ENCODE peak calls at places on chromosomes 2 and 18, in five cellular contexts. I, L, X, O and D are unnamed samples. For H3K4me1, the result is how much of the 10 kb centered on the place peaks cover.

GRCh38 chr2:51782874-51783765 is 751.2 kb upstream of the NRXN1 start:
- DNase-seq in X (no peak), O (peak), L (no peak), I (no peak), D (no peak)

GRCh38 chr2:43184339-43184895 is 42.0 kb downstream of the ZFP36L2 start:
- DNase-seq in L (no peak), X (no peak), O (no peak), I (no peak), D (no peak)

GRCh38 chr2:230441188-230441897 is 25.3 kb downstream of the SP100 start:
- DNase-seq in I (no peak), L (peak), O (no peak), X (no peak), D (no peak)

GRCh38 chr2:156511112-156511511 is 74.9 kb downstream of the GPD2 start:
- DNase-seq in L (no peak), I (no peak), X (no peak), O (no peak), D (no peak)

GRCh38 chr2:168669151-168669550 is 133.3 kb upstream of the NOSTRIN start:
- DNase-seq in O (no peak), I (no peak), L (no peak), X (no peak), D (no peak)

GRCh38 chr2:175030380-175031271 is 25.4 kb upstream of the CHN1 start:
- DNase-seq in I (peak), L (no peak), X (no peak), O (no peak), D (no peak)

GRCh38 chr2:31579996-31580320 is 780 bp downstream of the SRD5A2 start:
- DNase-seq in L (no peak), O (no peak), X (no peak), I (no peak), D (no peak)

GRCh38 chr2:180004731-180005130 is 2.4 kb downstream of the CWC22 start:
- DNase-seq in L (no peak), O (no peak), I (no peak), X (no peak), D (no peak)

GRCh38 chr18:785242-785641 is 26.8 kb downstream of the YES1 start:
- DNase-seq in L (no peak), O (no peak), X (no peak), I (no peak), D (no peak)

GRCh38 chr2:203690110-203691047 is 16.1 kb upstream of the CD28 start:
- DNase-seq in L (no peak), X (no peak), O (no peak), I (no peak), D (no peak)

GRCh38 chr2:203691149-203691548 is 15.3 kb upstream of the CD28 start:
- DNase-seq in I (no peak), O (no peak), L (no peak), X (no peak), D (no peak)

GRCh38 chr2:203687161-203687560 is 19.3 kb upstream of the CD28 start:
- DNase-seq in O (no peak), I (no peak), X (no peak), L (no peak), D (no peak)

GRCh38 chr2:203689424-203690109 is 16.9 kb upstream of the CD28 start:
- DNase-seq in L (no peak), I (no peak), O (no peak), X (no peak), D (no peak)

GRCh38 chr2:203688798-203689197 is 17.6 kb upstream of the CD28 start:
- DNase-seq in L (no peak), O (peak), X (no peak), I (peak), D (peak)
- H3K4me1 ChIP-seq in L (under half), O (half or more), X (under half), I (under half), D (under half)

GRCh38 chr2:3376821-3377220 is 797 bp downstream of the EIPR1 start:
- DNase-seq in L (no peak), X (no peak), I (no peak), O (no peak), D (no peak)
- H3K27ac ChIP-seq in L (peak), X (no peak), I (no peak), O (no peak), D (no peak)

GRCh38 chr2:9382604-9383235 is 40.6 kb downstream of the ITGB1BP1 start:
- DNase-seq in I (no peak), O (no peak), L (no peak), X (no peak), D (no peak)
- H3K4me1 ChIP-seq in I (under half), O (under half), L (under half), X (under half), D (under half)

GRCh38 chr2:112805542-112805941 is 21.2 kb upstream of the IL1A start:
- DNase-seq in O (no peak), X (no peak), I (no peak), L (no peak), D (no peak)
- H3K27ac ChIP-seq in O (no peak), X (no peak), I (no peak), L (no peak), D (no peak)

DNA sequence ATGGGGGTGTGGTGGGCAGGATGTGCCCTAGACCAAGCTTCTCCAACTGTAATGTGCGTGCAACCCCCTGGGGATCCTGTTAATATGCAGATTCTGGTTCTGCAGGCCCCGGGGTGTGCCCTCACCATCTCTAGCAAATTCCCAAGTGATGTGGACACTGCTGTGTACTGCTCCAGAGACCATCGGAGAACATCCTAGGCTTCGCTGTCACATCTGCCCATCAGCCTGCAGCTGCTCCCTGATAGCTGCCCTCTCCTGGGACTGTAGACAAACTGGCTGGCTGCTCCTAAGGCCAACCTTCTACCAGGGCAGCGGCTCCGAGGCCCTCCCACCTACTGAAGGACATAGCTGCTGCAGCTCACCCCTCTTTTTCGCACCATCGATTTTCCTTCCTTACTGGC is 3.1 kb downstream of the HS1BP3 start:
- DNase-seq in O (peak), X (no peak), L (no peak), I (no peak), D (no peak)
- H3K4me1 ChIP-seq in O (under half), X (under half), L (under half), I (under half), D (under half)

DNA sequence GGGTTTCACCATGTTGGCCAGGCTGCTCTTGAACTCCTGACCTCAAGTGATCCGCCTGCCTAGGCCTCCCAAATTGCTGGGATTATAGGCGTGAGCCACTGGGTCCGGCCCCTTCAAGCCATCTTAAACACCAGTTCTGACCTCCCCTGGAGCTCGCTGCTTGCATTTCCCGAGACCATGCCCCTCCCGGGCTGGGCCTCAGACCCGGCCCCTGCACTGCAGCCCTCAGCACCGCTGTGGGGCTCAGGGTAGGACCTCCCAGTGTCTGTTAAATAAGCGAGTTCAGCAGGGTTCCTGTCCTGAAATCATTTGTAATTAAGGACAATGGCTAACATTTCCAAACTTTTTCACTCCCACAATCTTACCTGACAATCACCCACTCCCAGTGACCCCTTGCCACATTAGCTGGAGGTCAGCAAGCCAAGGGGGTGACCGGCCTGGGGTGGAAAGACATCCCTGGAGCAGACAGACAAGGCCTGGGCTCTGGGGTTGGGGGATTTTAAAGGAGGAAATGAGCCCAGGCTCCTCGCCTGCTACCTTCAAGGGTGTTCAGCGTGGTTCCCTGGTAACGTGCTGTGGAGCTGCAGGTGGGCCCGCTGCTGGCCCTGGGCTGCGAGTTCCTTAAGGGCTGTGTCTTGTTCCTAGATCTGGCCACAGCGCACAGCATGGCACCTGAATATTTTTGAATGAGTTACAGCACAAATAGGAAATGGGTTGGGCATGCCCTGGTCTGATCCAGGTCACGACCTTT is 15.1 kb downstream of the CYS1 start:
- DNase-seq in O (no peak), I (no peak), L (no peak), X (no peak), D (no peak)
- H3K27ac ChIP-seq in O (no peak), I (no peak), L (no peak), X (no peak), D (no peak)

GRCh38 chr2:136141510-136142154 is 23.7 kb upstream of the CXCR4 start:
- DNase-seq in O (no peak), X (no peak), L (no peak), I (no peak), D (no peak)

GRCh38 chr2:136135924-136136906 is 18.3 kb upstream of the CXCR4 start:
- DNase-seq in X (peak), O (no peak), L (peak), I (no peak), D (no peak)

GRCh38 chr2:136137982-136138381 is 20.0 kb upstream of the CXCR4 start:
- DNase-seq in O (no peak), I (no peak), X (no peak), L (no peak), D (no peak)

GRCh38 chr2:136136921-136137320 is 19.0 kb upstream of the CXCR4 start:
- DNase-seq in X (no peak), O (no peak), L (peak), I (no peak), D (no peak)

DNA sequence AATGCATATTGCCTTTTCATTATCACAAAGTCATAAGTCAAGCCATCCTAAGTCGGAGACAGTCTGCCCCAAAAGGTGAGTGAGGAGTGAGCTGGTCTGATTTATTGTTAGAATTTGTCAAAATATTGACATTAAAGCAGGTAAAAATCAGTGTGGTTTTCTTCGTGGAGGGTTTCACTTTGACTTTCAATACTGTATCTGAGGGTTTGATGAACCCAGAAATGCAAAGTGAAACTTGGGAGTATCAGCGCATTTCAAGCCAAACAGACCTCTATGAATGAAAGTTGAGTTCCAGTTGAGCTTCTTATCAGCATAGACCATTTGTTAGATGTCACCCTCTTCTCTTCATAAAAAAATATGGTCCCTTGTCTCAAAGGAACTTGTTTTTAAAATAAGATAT is 21.7 kb upstream of the CXCR4 start:
- DNase-seq in O (no peak), L (no peak), X (no peak), I (no peak), D (no peak)
- H3K4me1 ChIP-seq in O (under half), L (half or more), X (under half), I (under half), D (under half)

DNA sequence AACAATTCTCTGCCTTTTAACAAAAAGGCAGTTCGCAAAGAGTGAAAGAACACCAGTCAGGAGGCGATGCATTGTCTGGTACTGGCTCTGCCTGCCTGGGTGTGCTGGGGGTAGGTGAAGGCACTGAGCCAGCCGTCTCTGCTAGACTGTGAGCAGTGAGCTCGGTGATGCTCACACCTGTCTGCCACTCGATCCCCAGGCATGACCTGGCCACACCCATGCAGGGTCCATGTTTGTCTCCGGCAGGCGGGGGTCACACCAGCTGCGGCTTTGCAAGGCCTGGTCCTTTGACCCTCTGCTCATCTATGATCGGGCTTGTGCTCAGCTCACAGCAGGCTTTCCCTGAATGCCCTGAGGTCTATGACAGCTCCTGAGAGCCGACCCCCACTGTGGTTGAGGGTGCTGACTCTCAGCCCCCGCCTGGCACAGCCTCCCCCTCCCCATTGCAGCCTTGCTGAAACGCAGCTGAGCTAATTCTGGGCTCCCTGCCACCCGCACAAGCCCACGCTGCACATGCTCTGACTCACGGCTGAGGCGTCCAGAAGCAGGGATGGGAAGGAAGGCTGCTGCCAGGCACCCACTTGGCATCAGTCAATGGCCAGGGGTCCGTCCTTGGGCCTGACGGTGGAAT is 23.7 kb downstream of the CRACDL start:
- DNase-seq in I (no peak), X (peak), L (no peak), O (peak), D (peak)
- H3K27ac ChIP-seq in I (no peak), X (peak), L (no peak), O (no peak), D (no peak)